ENCODE peak calls at places on chromosomes 13 and 19, in four cellular contexts. Q, M, T and R are unnamed samples.

GRCh38 chr19:4878491-4878968 is 11.1 kb upstream of the PLIN3 start:
- DNase-seq in Q (no peak), M (no peak), T (no peak), R (no peak)

GRCh38 chr13:98959299-98959698 is 18.6 kb downstream of the DOCK9 start:
- DNase-seq in Q (no peak), M (no peak), T (no peak), R (no peak)

GRCh38 chr19:14337510-14337909 is 43.7 kb upstream of the ADGRE5 start:
- DNase-seq in Q (no peak), M (no peak), T (no peak), R (no peak)

GRCh38 chr13:36288794-36289391 is 8.7 kb downstream of the CCDC169 start:
- DNase-seq in Q (peak), M (no peak), T (no peak), R (no peak)

GRCh38 chr13:110306960-110307696 is at the start of the genes COL4A1 and COL4A2:
- DNase-seq in Q (peak), M (no peak), T (peak), R (no peak)

GRCh38 chr13:26895808-26896466 is 135.4 kb upstream of the GPR12 start:
- DNase-seq in Q (no peak), M (no peak), T (no peak), R (no peak)

GRCh38 chr19:9913237-9914000 is 22.9 kb downstream of the OLFM2 start:
- DNase-seq in Q (peak), M (no peak), T (peak), R (peak)

GRCh38 chr13:107192289-107192688 is 624.4 kb upstream of the ARGLU1 start:
- DNase-seq in Q (no peak), M (no peak), T (no peak), R (no peak)

GRCh38 chr13:23021921-23022320 is 158.9 kb upstream of the SGCG start:
- DNase-seq in Q (no peak), M (no peak), T (no peak), R (no peak)

GRCh38 chr13:59276436-59276835 is 887.3 kb downstream of the DIAPH3 start:
- DNase-seq in Q (no peak), M (no peak), T (no peak), R (no peak)

GRCh38 chr13:79869326-79869725 is 388.4 kb downstream of the NDFIP2 start:
- DNase-seq in Q (no peak), M (no peak), T (no peak), R (peak)

GRCh38 chr19:23784274-23784673 is 25.6 kb upstream of the ZNF681 start:
- DNase-seq in Q (no peak), M (no peak), T (no peak), R (no peak)

GRCh38 chr13:73334459-73334858 is 275.7 kb downstream of the KLF5 start:
- DNase-seq in Q (no peak), M (no peak), T (no peak), R (no peak)

GRCh38 chr19:30204721-30205120 is 167.5 kb upstream of the ZNF536 start:
- DNase-seq in Q (no peak), M (no peak), T (no peak), R (no peak)

GRCh38 chr19:4556574-4557185 is 2.8 kb downstream of the SEMA6B start:
- DNase-seq in Q (peak), M (no peak), T (peak), R (no peak)

GRCh38 chr13:94595943-94596574 is at the start of gene TGDS:
- DNase-seq in Q (peak), M (peak), T (peak), R (peak)

GRCh38 chr13:33509642-33510229 is 224.2 kb upstream of the STARD13 start:
- DNase-seq in Q (no peak), M (no peak), T (no peak), R (no peak)

GRCh38 chr13:46866150-46866549 is 30.7 kb downstream of the HTR2A start:
- DNase-seq in Q (peak), M (no peak), T (peak), R (peak)

GRCh38 chr19:1122972-1123363 is 19.2 kb downstream of the GPX4 start:
- DNase-seq in Q (peak), M (no peak), T (peak), R (peak)

GRCh38 chr13:76024151-76024550 is 388.0 kb downstream of the LMO7 start:
- DNase-seq in Q (no peak), M (no peak), T (no peak), R (no peak)

GRCh38 chr19:7851623-7852500 is 21.8 kb downstream of the EVI5L start:
- DNase-seq in Q (no peak), M (no peak), T (no peak), R (no peak)

GRCh38 chr13:72463561-72463960 is 263.9 kb downstream of the MZT1 start:
- DNase-seq in Q (peak), M (no peak), T (no peak), R (no peak)

GRCh38 chr19:50368649-50369570 is 3.5 kb upstream of the NAPSA start:
- DNase-seq in Q (peak), M (peak), T (peak), R (peak)

GRCh38 chr19:17209126-17210036 is 5.8 kb upstream of the USE1 start:
- DNase-seq in Q (peak), M (no peak), T (no peak), R (peak)

GRCh38 chr13:66640231-66640630 is 589.9 kb downstream of the PCDH9 start:
- DNase-seq in Q (no peak), M (no peak), T (no peak), R (no peak)

GRCh38 chr19:16895467-16896097 is 6.8 kb downstream of the F2RL3 start:
- DNase-seq in Q (peak), M (no peak), T (no peak), R (no peak)

GRCh38 chr19:37148214-37148613 is 24.3 kb downstream of the ZNF585A start:
- DNase-seq in Q (no peak), M (no peak), T (no peak), R (no peak)

GRCh38 chr13:54184576-54184975 is 1156.0 kb downstream of the OLFM4 start:
- DNase-seq in Q (no peak), M (no peak), T (no peak), R (no peak)

GRCh38 chr19:13850910-13851753 is 25.8 kb upstream of the NANOS3 start:
- DNase-seq in Q (no peak), M (peak), T (peak), R (no peak)

GRCh38 chr19:1810439-1811160 is 1.5 kb downstream of the ATP8B3 start:
- DNase-seq in Q (no peak), M (no peak), T (no peak), R (no peak)

GRCh38 chr13:51874651-51875050 is 12.9 kb downstream of the CCDC70 start:
- DNase-seq in Q (no peak), M (no peak), T (no peak), R (no peak)